ENCODE peak calls at places on chromosomes 13 and 19, in five cellular contexts. U, S, J, L and C are unnamed samples.

GRCh38 chr19:1067341-1068103 is 555 bp downstream of the ARHGAP45 start:
- DNase-seq in U (no peak), S (no peak), J (no peak), L (no peak), C (no peak)

GRCh38 chr13:42746846-42747245 is 34.5 kb upstream of the FAM216B start:
- DNase-seq in U (no peak), S (no peak), J (no peak), L (no peak), C (no peak)

GRCh38 chr13:59879281-59879680 is 284.4 kb downstream of the DIAPH3 start:
- DNase-seq in U (no peak), S (no peak), J (no peak), L (no peak), C (no peak)

GRCh38 chr19:32611161-32611560 is 30.2 kb downstream of the PDCD5 start:
- DNase-seq in U (no peak), S (no peak), J (no peak), L (peak), C (peak)

GRCh38 chr13:45412274-45413049 is 5.7 kb downstream of the SLC25A30 start:
- DNase-seq in U (no peak), S (no peak), J (no peak), L (no peak), C (peak)

GRCh38 chr13:52695856-52696255 is 43.2 kb downstream of the SUGT1 start:
- DNase-seq in U (no peak), S (no peak), J (peak), L (no peak), C (peak)

GRCh38 chr19:30323904-30324303 is 48.3 kb upstream of the ZNF536 start:
- DNase-seq in U (no peak), S (no peak), J (no peak), L (no peak), C (no peak)

GRCh38 chr13:112668924-112669323 is 20.9 kb upstream of the ATP11A start:
- DNase-seq in U (no peak), S (no peak), J (no peak), L (no peak), C (no peak)

GRCh38 chr13:67147257-67148218 is 82.6 kb downstream of the PCDH9 start:
- DNase-seq in U (no peak), S (no peak), J (peak), L (no peak), C (peak)

GRCh38 chr19:2226051-2226839 is 9.9 kb downstream of the PLEKHJ1 start:
- DNase-seq in U (no peak), S (no peak), J (no peak), L (no peak), C (no peak)